ENCODE peak calls at places on chromosomes 5 and 9, in ten cellular contexts. One of them, this sample, is unnamed.

GRCh38 chr9:133569891-133570651 is 35.6 kb downstream of the ADAMTSL2 start:
- DNase-seq in upper lobe of right lung: peak
- DNase-seq in psoas muscle: no peak
- DNase-seq in CD4-positive, CD25-positive, alpha-beta regulatory T cell: no peak
- DNase-seq in foreskin keratinocyte: no peak
- DNase-seq in vagina: no peak
- DNase-seq in endodermal cell: peak
- DNase-seq in CD8-positive, alpha-beta memory T cell: no peak
- DNase-seq in CD8-positive, alpha-beta T cell: no peak
- DNase-seq in spleen: no peak
- DNase-seq in this sample: no peak

GRCh38 chr5:39452846-39453245 is 28.1 kb upstream of the DAB2 start:
- DNase-seq in upper lobe of right lung: no peak
- DNase-seq in psoas muscle: no peak
- DNase-seq in CD4-positive, CD25-positive, alpha-beta regulatory T cell: no peak
- DNase-seq in foreskin keratinocyte: no peak
- DNase-seq in vagina: no peak
- DNase-seq in endodermal cell: no peak
- DNase-seq in CD8-positive, alpha-beta memory T cell: no peak
- DNase-seq in CD8-positive, alpha-beta T cell: no peak
- DNase-seq in spleen: no peak
- DNase-seq in this sample: no peak

GRCh38 chr9:68711281-68711680 is 6.2 kb downstream of the PIP5K1B start:
- DNase-seq in upper lobe of right lung: no peak
- DNase-seq in psoas muscle: no peak
- DNase-seq in CD4-positive, CD25-positive, alpha-beta regulatory T cell: no peak
- DNase-seq in foreskin keratinocyte: no peak
- DNase-seq in vagina: no peak
- DNase-seq in endodermal cell: no peak
- DNase-seq in CD8-positive, alpha-beta memory T cell: no peak
- DNase-seq in CD8-positive, alpha-beta T cell: no peak
- DNase-seq in spleen: no peak
- DNase-seq in this sample: no peak

GRCh38 chr9:77512876-77513275 is 135.2 kb downstream of the GNA14 start:
- DNase-seq in upper lobe of right lung: no peak
- DNase-seq in psoas muscle: no peak
- DNase-seq in CD4-positive, CD25-positive, alpha-beta regulatory T cell: no peak
- DNase-seq in foreskin keratinocyte: no peak
- DNase-seq in vagina: no peak
- DNase-seq in endodermal cell: peak
- DNase-seq in CD8-positive, alpha-beta memory T cell: no peak
- DNase-seq in CD8-positive, alpha-beta T cell: no peak
- DNase-seq in spleen: no peak
- DNase-seq in this sample: no peak

GRCh38 chr5:142215915-142216681 is 107.5 kb downstream of the NDFIP1 start:
- DNase-seq in upper lobe of right lung: peak
- DNase-seq in psoas muscle: peak
- DNase-seq in CD4-positive, CD25-positive, alpha-beta regulatory T cell: no peak
- DNase-seq in foreskin keratinocyte: peak
- DNase-seq in vagina: no peak
- DNase-seq in endodermal cell: no peak
- DNase-seq in CD8-positive, alpha-beta memory T cell: no peak
- DNase-seq in CD8-positive, alpha-beta T cell: no peak
- DNase-seq in spleen: no peak
- DNase-seq in this sample: peak

GRCh38 chr5:78555870-78556269 is 92.7 kb downstream of the LHFPL2 start:
- DNase-seq in upper lobe of right lung: no peak
- DNase-seq in psoas muscle: no peak
- DNase-seq in CD4-positive, CD25-positive, alpha-beta regulatory T cell: no peak
- DNase-seq in foreskin keratinocyte: no peak
- DNase-seq in vagina: no peak
- DNase-seq in endodermal cell: no peak
- DNase-seq in CD8-positive, alpha-beta memory T cell: no peak
- DNase-seq in CD8-positive, alpha-beta T cell: no peak
- DNase-seq in spleen: no peak
- DNase-seq in this sample: no peak

GRCh38 chr5:14449052-14449661 is 132.4 kb upstream of the OTULINL start:
- DNase-seq in upper lobe of right lung: no peak
- DNase-seq in psoas muscle: peak
- DNase-seq in CD4-positive, CD25-positive, alpha-beta regulatory T cell: no peak
- DNase-seq in foreskin keratinocyte: no peak
- DNase-seq in vagina: no peak
- DNase-seq in endodermal cell: no peak
- DNase-seq in CD8-positive, alpha-beta memory T cell: no peak
- DNase-seq in CD8-positive, alpha-beta T cell: no peak
- DNase-seq in spleen: no peak
- DNase-seq in this sample: no peak

GRCh38 chr5:91381774-91382492 is 1.2 kb downstream of the ARRDC3 start:
- DNase-seq in upper lobe of right lung: peak
- DNase-seq in psoas muscle: peak
- DNase-seq in CD4-positive, CD25-positive, alpha-beta regulatory T cell: peak
- DNase-seq in foreskin keratinocyte: peak
- DNase-seq in vagina: no peak
- DNase-seq in endodermal cell: peak
- DNase-seq in CD8-positive, alpha-beta memory T cell: peak
- DNase-seq in CD8-positive, alpha-beta T cell: peak
- DNase-seq in spleen: peak
- DNase-seq in this sample: peak

GRCh38 chr5:93886917-93887361 is 145.5 kb upstream of the POU5F2 start:
- DNase-seq in upper lobe of right lung: no peak
- DNase-seq in psoas muscle: no peak
- DNase-seq in CD4-positive, CD25-positive, alpha-beta regulatory T cell: no peak
- DNase-seq in foreskin keratinocyte: no peak
- DNase-seq in vagina: no peak
- DNase-seq in endodermal cell: no peak
- DNase-seq in CD8-positive, alpha-beta memory T cell: no peak
- DNase-seq in CD8-positive, alpha-beta T cell: no peak
- DNase-seq in spleen: no peak
- DNase-seq in this sample: no peak

GRCh38 chr5:107669543-107670027 is 1.2 kb downstream of the EFNA5 start:
- DNase-seq in upper lobe of right lung: peak
- DNase-seq in psoas muscle: peak
- DNase-seq in CD4-positive, CD25-positive, alpha-beta regulatory T cell: no peak
- DNase-seq in foreskin keratinocyte: peak
- DNase-seq in vagina: no peak
- DNase-seq in endodermal cell: no peak
- DNase-seq in CD8-positive, alpha-beta memory T cell: no peak
- DNase-seq in CD8-positive, alpha-beta T cell: no peak
- DNase-seq in spleen: peak
- DNase-seq in this sample: no peak

GRCh38 chr9:91198405-91198804 is 163.3 kb downstream of the AUH start:
- DNase-seq in upper lobe of right lung: no peak
- DNase-seq in psoas muscle: no peak
- DNase-seq in CD4-positive, CD25-positive, alpha-beta regulatory T cell: no peak
- DNase-seq in foreskin keratinocyte: no peak
- DNase-seq in vagina: no peak
- DNase-seq in endodermal cell: no peak
- DNase-seq in CD8-positive, alpha-beta memory T cell: no peak
- DNase-seq in CD8-positive, alpha-beta T cell: no peak
- DNase-seq in spleen: no peak
- DNase-seq in this sample: no peak

GRCh38 chr5:34991486-34992238 is 56.1 kb downstream of the AGXT2 start:
- DNase-seq in upper lobe of right lung: no peak
- DNase-seq in psoas muscle: no peak
- DNase-seq in CD4-positive, CD25-positive, alpha-beta regulatory T cell: no peak
- DNase-seq in foreskin keratinocyte: peak
- DNase-seq in vagina: no peak
- DNase-seq in endodermal cell: no peak
- DNase-seq in CD8-positive, alpha-beta memory T cell: no peak
- DNase-seq in CD8-positive, alpha-beta T cell: no peak
- DNase-seq in spleen: no peak
- DNase-seq in this sample: no peak

GRCh38 chr5:62555930-62556329 is 22.7 kb upstream of the LRRC70 start:
- DNase-seq in upper lobe of right lung: no peak
- DNase-seq in psoas muscle: no peak
- DNase-seq in CD4-positive, CD25-positive, alpha-beta regulatory T cell: no peak
- DNase-seq in foreskin keratinocyte: no peak
- DNase-seq in vagina: no peak
- DNase-seq in endodermal cell: no peak
- DNase-seq in CD8-positive, alpha-beta memory T cell: no peak
- DNase-seq in CD8-positive, alpha-beta T cell: no peak
- DNase-seq in spleen: no peak
- DNase-seq in this sample: no peak

GRCh38 chr5:58076473-58077257 is 383.2 kb downstream of the PLK2 start:
- DNase-seq in upper lobe of right lung: no peak
- DNase-seq in psoas muscle: no peak
- DNase-seq in CD4-positive, CD25-positive, alpha-beta regulatory T cell: no peak
- DNase-seq in foreskin keratinocyte: no peak
- DNase-seq in vagina: no peak
- DNase-seq in endodermal cell: no peak
- DNase-seq in CD8-positive, alpha-beta memory T cell: no peak
- DNase-seq in CD8-positive, alpha-beta T cell: no peak
- DNase-seq in spleen: no peak
- DNase-seq in this sample: no peak

GRCh38 chr9:3968891-3969290 is 331.0 kb downstream of the GLIS3 start:
- DNase-seq in upper lobe of right lung: no peak
- DNase-seq in psoas muscle: no peak
- DNase-seq in CD4-positive, CD25-positive, alpha-beta regulatory T cell: no peak
- DNase-seq in foreskin keratinocyte: peak
- DNase-seq in vagina: no peak
- DNase-seq in endodermal cell: no peak
- DNase-seq in CD8-positive, alpha-beta memory T cell: no peak
- DNase-seq in CD8-positive, alpha-beta T cell: no peak
- DNase-seq in spleen: no peak
- DNase-seq in this sample: peak

GRCh38 chr5:66826696-66827095 is 230.5 kb downstream of the MAST4 start:
- DNase-seq in upper lobe of right lung: no peak
- DNase-seq in psoas muscle: no peak
- DNase-seq in CD4-positive, CD25-positive, alpha-beta regulatory T cell: no peak
- DNase-seq in foreskin keratinocyte: no peak
- DNase-seq in vagina: no peak
- DNase-seq in endodermal cell: peak
- DNase-seq in CD8-positive, alpha-beta memory T cell: no peak
- DNase-seq in CD8-positive, alpha-beta T cell: no peak
- DNase-seq in spleen: no peak
- DNase-seq in this sample: no peak

GRCh38 chr5:66829826-66830225 is 233.6 kb downstream of the MAST4 start:
- DNase-seq in upper lobe of right lung: no peak
- DNase-seq in psoas muscle: no peak
- DNase-seq in CD4-positive, CD25-positive, alpha-beta regulatory T cell: no peak
- DNase-seq in foreskin keratinocyte: peak
- DNase-seq in vagina: no peak
- DNase-seq in endodermal cell: no peak
- DNase-seq in CD8-positive, alpha-beta memory T cell: no peak
- DNase-seq in CD8-positive, alpha-beta T cell: no peak
- DNase-seq in spleen: no peak
- DNase-seq in this sample: peak

GRCh38 chr5:66830636-66831035 is 234.4 kb downstream of the MAST4 start:
- DNase-seq in upper lobe of right lung: no peak
- DNase-seq in psoas muscle: no peak
- DNase-seq in CD4-positive, CD25-positive, alpha-beta regulatory T cell: no peak
- DNase-seq in foreskin keratinocyte: peak
- DNase-seq in vagina: no peak
- DNase-seq in endodermal cell: no peak
- DNase-seq in CD8-positive, alpha-beta memory T cell: no peak
- DNase-seq in CD8-positive, alpha-beta T cell: no peak
- DNase-seq in spleen: no peak
- DNase-seq in this sample: no peak

GRCh38 chr5:66828046-66828550 is 231.9 kb downstream of the MAST4 start:
- DNase-seq in upper lobe of right lung: no peak
- DNase-seq in psoas muscle: no peak
- DNase-seq in CD4-positive, CD25-positive, alpha-beta regulatory T cell: no peak
- DNase-seq in foreskin keratinocyte: no peak
- DNase-seq in vagina: no peak
- DNase-seq in endodermal cell: peak
- DNase-seq in CD8-positive, alpha-beta memory T cell: no peak
- DNase-seq in CD8-positive, alpha-beta T cell: no peak
- DNase-seq in spleen: no peak
- DNase-seq in this sample: no peak

GRCh38 chr5:66828551-66829421 is 232.6 kb downstream of the MAST4 start:
- DNase-seq in upper lobe of right lung: no peak
- DNase-seq in psoas muscle: no peak
- DNase-seq in CD4-positive, CD25-positive, alpha-beta regulatory T cell: peak
- DNase-seq in foreskin keratinocyte: peak
- DNase-seq in vagina: no peak
- DNase-seq in endodermal cell: peak
- DNase-seq in CD8-positive, alpha-beta memory T cell: peak
- DNase-seq in CD8-positive, alpha-beta T cell: peak
- DNase-seq in spleen: peak
- DNase-seq in this sample: peak
- H3K27ac ChIP-seq in upper lobe of right lung: peak
- H3K27ac ChIP-seq in psoas muscle: peak
- H3K27ac ChIP-seq in CD4-positive, CD25-positive, alpha-beta regulatory T cell: peak
- H3K27ac ChIP-seq in foreskin keratinocyte: peak
- H3K27ac ChIP-seq in vagina: peak
- H3K27ac ChIP-seq in endodermal cell: no peak
- H3K27ac ChIP-seq in CD8-positive, alpha-beta memory T cell: no peak
- H3K27ac ChIP-seq in CD8-positive, alpha-beta T cell: no peak
- H3K27ac ChIP-seq in spleen: peak
- H3K27ac ChIP-seq in this sample: peak

GRCh38 chr9:88809836-88810235 is 181.4 kb upstream of the S1PR3 start:
- DNase-seq in upper lobe of right lung: no peak
- DNase-seq in psoas muscle: no peak
- DNase-seq in CD4-positive, CD25-positive, alpha-beta regulatory T cell: no peak
- DNase-seq in foreskin keratinocyte: no peak
- DNase-seq in vagina: no peak
- DNase-seq in endodermal cell: no peak
- DNase-seq in CD8-positive, alpha-beta memory T cell: no peak
- DNase-seq in CD8-positive, alpha-beta T cell: no peak
- DNase-seq in spleen: no peak
- DNase-seq in this sample: no peak
- H3K27ac ChIP-seq in upper lobe of right lung: no peak
- H3K27ac ChIP-seq in psoas muscle: no peak
- H3K27ac ChIP-seq in CD4-positive, CD25-positive, alpha-beta regulatory T cell: no peak
- H3K27ac ChIP-seq in foreskin keratinocyte: no peak
- H3K27ac ChIP-seq in vagina: no peak
- H3K27ac ChIP-seq in endodermal cell: no peak
- H3K27ac ChIP-seq in CD8-positive, alpha-beta memory T cell: no peak
- H3K27ac ChIP-seq in CD8-positive, alpha-beta T cell: no peak
- H3K27ac ChIP-seq in spleen: no peak
- H3K27ac ChIP-seq in this sample: no peak

GRCh38 chr5:41809128-41809527 is 61.1 kb downstream of the OXCT1 start:
- DNase-seq in upper lobe of right lung: no peak
- DNase-seq in psoas muscle: no peak
- DNase-seq in CD4-positive, CD25-positive, alpha-beta regulatory T cell: peak
- DNase-seq in foreskin keratinocyte: no peak
- DNase-seq in vagina: no peak
- DNase-seq in endodermal cell: no peak
- DNase-seq in CD8-positive, alpha-beta memory T cell: no peak
- DNase-seq in CD8-positive, alpha-beta T cell: no peak
- DNase-seq in spleen: no peak
- DNase-seq in this sample: no peak
- H3K27ac ChIP-seq in upper lobe of right lung: no peak
- H3K27ac ChIP-seq in psoas muscle: no peak
- H3K27ac ChIP-seq in CD4-positive, CD25-positive, alpha-beta regulatory T cell: no peak
- H3K27ac ChIP-seq in foreskin keratinocyte: no peak
- H3K27ac ChIP-seq in vagina: no peak
- H3K27ac ChIP-seq in endodermal cell: no peak
- H3K27ac ChIP-seq in CD8-positive, alpha-beta memory T cell: no peak
- H3K27ac ChIP-seq in CD8-positive, alpha-beta T cell: no peak
- H3K27ac ChIP-seq in spleen: no peak
- H3K27ac ChIP-seq in this sample: no peak

DNA sequence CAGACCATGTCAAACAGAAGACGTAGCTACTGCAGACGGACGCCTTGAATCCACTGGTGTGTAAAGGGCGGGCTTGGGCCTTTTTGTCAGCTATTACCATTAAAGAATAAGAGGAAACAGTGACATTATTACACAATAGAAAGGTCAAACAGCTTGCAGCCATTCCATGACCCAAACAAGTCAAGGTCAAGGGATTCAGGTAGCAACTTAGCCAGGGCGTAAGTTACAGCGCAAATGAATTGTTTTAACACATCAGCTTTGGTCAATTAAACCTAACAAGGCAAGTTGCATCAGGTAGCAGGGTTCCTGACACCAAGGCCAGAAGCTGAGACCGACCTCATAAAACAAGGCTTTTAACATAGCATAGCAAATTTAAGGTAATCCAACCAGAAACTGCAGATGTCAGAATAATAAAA is 15.3 kb downstream of the NFIB start:
- DNase-seq in upper lobe of right lung: no peak
- DNase-seq in psoas muscle: no peak
- DNase-seq in CD4-positive, CD25-positive, alpha-beta regulatory T cell: no peak
- DNase-seq in foreskin keratinocyte: no peak
- DNase-seq in vagina: no peak
- DNase-seq in endodermal cell: no peak
- DNase-seq in CD8-positive, alpha-beta memory T cell: no peak
- DNase-seq in CD8-positive, alpha-beta T cell: no peak
- DNase-seq in spleen: no peak
- DNase-seq in this sample: no peak
- H3K27ac ChIP-seq in upper lobe of right lung: no peak
- H3K27ac ChIP-seq in psoas muscle: peak
- H3K27ac ChIP-seq in CD4-positive, CD25-positive, alpha-beta regulatory T cell: no peak
- H3K27ac ChIP-seq in foreskin keratinocyte: no peak
- H3K27ac ChIP-seq in vagina: no peak
- H3K27ac ChIP-seq in endodermal cell: no peak
- H3K27ac ChIP-seq in CD8-positive, alpha-beta memory T cell: no peak
- H3K27ac ChIP-seq in CD8-positive, alpha-beta T cell: no peak
- H3K27ac ChIP-seq in spleen: no peak
- H3K27ac ChIP-seq in this sample: no peak